ENCODE peak calls at places on chromosomes 3 and 15, in seven cellular contexts. H is HCT116, A is GM23338, U is spleen, X is GM12878, O is sigmoid colon, F is transverse colon. R is an unnamed sample.

GRCh38 chr3:128050597-128050996 is 1.6 kb upstream of the SEC61A1 start:
- DNase-seq in O (no peak), H (no peak), U (no peak), X (no peak), F (peak), A (no peak), R (no peak)

GRCh38 chr15:93109370-93110105 is 20.5 kb upstream of the RGMA start:
- DNase-seq in H (no peak), X (no peak), A (peak), F (no peak), O (no peak), U (no peak), R (no peak)

GRCh38 chr15:85872125-85872524 is 77.4 kb upstream of the KLHL25 start:
- DNase-seq in A (no peak), F (no peak), H (no peak), X (no peak), U (no peak), O (no peak), R (no peak)

GRCh38 chr15:95470997-95471692 is 859.4 kb upstream of the NR2F2 start:
- DNase-seq in U (no peak), X (no peak), F (no peak), H (no peak), A (no peak), O (no peak), R (no peak)

GRCh38 chr3:79019137-79019923 is 748.5 kb downstream of the ROBO1 start:
- DNase-seq in A (peak), O (peak), U (peak), F (peak), H (no peak), X (no peak), R (no peak)

GRCh38 chr15:67267951-67268941 is 13.7 kb downstream of the IQCH start:
- DNase-seq in U (no peak), X (no peak), A (no peak), O (no peak), H (no peak), F (no peak), R (no peak)

GRCh38 chr15:51253385-51253784 is 85.0 kb downstream of the CYP19A1 start:
- DNase-seq in A (no peak), U (no peak), X (no peak), F (no peak), O (no peak), H (no peak), R (no peak)

GRCh38 chr3:114449271-114450007 is 155.6 kb downstream of the TIGIT start:
- DNase-seq in A (no peak), H (no peak), O (no peak), X (no peak), F (no peak), U (no peak), R (no peak)

GRCh38 chr15:79981861-79982455 is 11.0 kb upstream of the BCL2A1 start:
- DNase-seq in F (no peak), U (peak), H (no peak), A (no peak), X (peak), O (no peak), R (no peak)

GRCh38 chr15:69451951-69452701 is 492 bp upstream of the RPLP1 start:
- DNase-seq in O (peak), H (no peak), F (no peak), U (no peak), X (no peak), A (peak), R (no peak)

GRCh38 chr15:75620043-75620775 is 5.3 kb downstream of the SNUPN start:
- DNase-seq in O (peak), X (no peak), H (no peak), U (no peak), F (peak), A (no peak), R (no peak)

GRCh38 chr15:74531144-74531811 is 9.7 kb upstream of the ARID3B start:
- DNase-seq in U (no peak), X (no peak), H (no peak), F (no peak), A (peak), O (no peak), R (no peak)

GRCh38 chr3:15204005-15204404 is 2.0 kb upstream of the CAPN7 start:
- DNase-seq in U (no peak), X (no peak), O (peak), A (no peak), F (no peak), H (no peak), R (no peak)

GRCh38 chr3:118501152-118501551 is 533.5 kb downstream of the IGSF11 start:
- DNase-seq in X (no peak), F (peak), H (peak), O (peak), U (no peak), A (peak), R (no peak)

GRCh38 chr15:30649952-30650929 is 24.3 kb downstream of the ARHGAP11B start:
- DNase-seq in O (no peak), A (no peak), H (no peak), U (no peak), F (no peak), X (peak), R (no peak)

GRCh38 chr3:170730071-170730812 is 139.8 kb downstream of the RPL22L1 start:
- DNase-seq in X (no peak), F (no peak), A (no peak), U (no peak), O (no peak), H (no peak), R (no peak)

GRCh38 chr15:82810863-82811421 is 1.5 kb downstream of the WHAMM start:
- DNase-seq in O (no peak), H (no peak), F (no peak), X (peak), U (no peak), A (no peak), R (no peak)

GRCh38 chr3:11698326-11699082 is 54.8 kb upstream of the VGLL4 start:
- DNase-seq in X (no peak), A (no peak), U (no peak), F (no peak), H (no peak), O (no peak), R (no peak)

GRCh38 chr3:122024800-122025199 is 2.8 kb upstream of the ILDR1 start:
- DNase-seq in X (no peak), A (no peak), F (no peak), H (no peak), O (no peak), U (no peak), R (no peak)

GRCh38 chr3:51620543-51620942 is 50.5 kb upstream of the TEX264 start:
- DNase-seq in X (no peak), F (no peak), U (no peak), O (peak), H (no peak), A (no peak), R (no peak)

GRCh38 chr15:57914350-57915055 is 151.0 kb downstream of the ALDH1A2 start:
- DNase-seq in U (no peak), F (peak), O (no peak), H (no peak), A (no peak), X (no peak), R (no peak)

GRCh38 chr3:110400315-110400714 is 671.3 kb upstream of the NECTIN3 start:
- DNase-seq in F (no peak), O (no peak), H (no peak), A (no peak), X (no peak), U (no peak), R (no peak)

DNA sequence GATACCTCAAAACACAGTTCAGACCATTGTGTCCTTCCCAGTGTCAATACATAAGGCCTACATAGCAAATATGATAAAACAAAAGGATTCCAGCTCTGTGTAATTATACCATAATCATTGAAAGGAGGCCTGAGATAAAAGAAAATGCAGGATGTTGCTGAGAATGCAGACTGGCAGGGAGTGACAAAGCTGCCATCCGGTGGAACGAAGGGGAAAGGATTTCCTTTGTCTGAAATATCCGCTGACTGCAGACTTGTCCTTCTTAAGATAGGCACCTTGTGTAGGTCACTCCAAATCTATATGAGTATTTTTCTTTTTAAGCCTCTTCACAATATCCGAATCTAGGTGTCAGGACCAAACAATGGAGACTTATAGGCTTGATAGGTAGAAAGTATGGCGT is 108.0 kb downstream of the KCNH8 start:
- DNase-seq in F (no peak), A (peak), O (no peak), X (no peak), U (no peak), H (no peak), R (no peak)
- TF ChIP-seq CTCF in F (no peak), A (peak), O (no peak), X (no peak), U (no peak), H (no peak), R (no peak)

GRCh38 chr3:156682491-156682890 is 8.1 kb downstream of the TIPARP start:
- DNase-seq in U (no peak), F (no peak), O (no peak), X (no peak), A (no peak), H (no peak), R (no peak)
- H3K4me3 ChIP-seq in U (no peak), F (no peak), O (no peak), X (peak), A (no peak), H (no peak), R (no peak)

GRCh38 chr15:34951993-34952392 is 17.5 kb downstream of the AQR start:
- DNase-seq in F (no peak), U (no peak), H (no peak), O (no peak), X (no peak), A (no peak), R (no peak)
- TF ChIP-seq POLR2AphosphoS5 in F (no peak), U (no peak), H (no peak), O (no peak), X (no peak), A (no peak), R (no peak)

GRCh38 chr3:71022552-71023335 is 560.8 kb downstream of the FOXP1 start:
- DNase-seq in O (no peak), U (no peak), A (peak), X (no peak), H (no peak), F (no peak), R (no peak)
- TF ChIP-seq CTCF in O (no peak), U (no peak), A (peak), X (no peak), H (peak), F (no peak), R (no peak)

DNA sequence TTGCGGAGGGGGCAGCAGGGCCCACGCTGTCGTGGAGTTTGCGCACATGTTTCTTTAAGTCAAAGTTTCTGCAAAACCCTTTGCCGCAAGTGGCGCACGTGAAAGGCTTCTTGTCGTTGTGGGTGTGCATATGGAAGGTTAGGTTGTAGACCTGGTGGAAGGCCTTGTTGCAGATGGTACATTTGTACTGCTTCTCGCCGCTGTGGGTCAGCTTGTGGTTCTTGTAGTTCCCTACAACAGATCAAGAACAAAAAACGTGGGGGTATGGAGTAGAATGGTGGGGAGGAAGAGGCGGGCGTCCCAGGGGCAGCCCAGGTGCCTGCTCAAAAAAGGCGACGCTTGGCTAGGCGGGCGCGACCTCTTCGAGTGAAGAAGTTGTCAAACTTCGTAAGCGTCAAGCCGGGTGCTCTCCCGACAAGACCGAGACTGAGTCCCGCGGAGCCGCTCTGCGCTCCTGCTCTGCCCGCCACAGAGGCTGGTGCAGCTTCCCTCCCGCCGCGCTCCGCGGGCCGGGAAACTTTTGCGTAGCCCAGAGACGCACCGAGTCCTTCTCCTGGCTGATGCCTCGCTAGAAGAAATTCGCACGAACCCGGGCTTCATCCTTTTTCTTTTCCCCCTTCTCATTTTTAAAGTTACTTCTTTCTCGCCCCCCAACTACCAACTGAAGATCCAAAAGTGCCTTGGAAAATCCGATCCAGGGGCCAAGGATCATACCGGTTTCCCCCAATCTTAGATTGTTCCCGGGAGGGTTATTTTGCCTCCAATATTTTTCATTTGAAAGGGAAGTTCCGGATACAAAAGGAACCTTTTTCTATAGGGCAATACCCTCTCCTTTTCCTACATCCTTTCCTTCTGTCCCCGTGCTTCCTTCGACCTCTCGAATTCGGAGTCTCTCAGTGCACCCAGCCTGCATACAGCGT is 3.0 kb downstream of the FEZF2 start:
- DNase-seq in A (peak), H (no peak), F (no peak), U (no peak), X (no peak), O (no peak), R (no peak)
- H3K4me3 ChIP-seq in A (peak), H (no peak), F (no peak), U (no peak), X (no peak), O (no peak), R (no peak)